ENCODE peak calls at places on chromosomes 3 and 15, in four cellular contexts. W, V, A and O are unnamed samples.

GRCh38 chr3:191959876-191960418 is 499.0 kb downstream of the PYDC2 start:
- DNase-seq in V (no peak), A (peak; percentile 65), W (no peak), O (no peak)

GRCh38 chr15:80514071-80514780 is 110.0 kb downstream of the ARNT2 start:
- DNase-seq in A (no peak), V (no peak), W (no peak), O (no peak)

GRCh38 chr3:171457263-171458055 is 2.7 kb downstream of the TNIK start:
- DNase-seq in A (peak; percentile 34), W (no peak), V (no peak), O (no peak)

GRCh38 chr3:138444104-138444503 is 9.7 kb downstream of the ESYT3 start:
- DNase-seq in A (no peak), W (no peak), V (no peak), O (no peak)

GRCh38 chr3:107740992-107741896 is 218.5 kb downstream of the BBX start:
- DNase-seq in A (no peak), W (no peak), V (no peak), O (no peak)

GRCh38 chr15:101615414-101615985 is 36.7 kb downstream of the TM2D3 start:
- DNase-seq in A (no peak), V (no peak), W (peak; percentile 45), O (peak; percentile 71)

GRCh38 chr3:138062626-138063025 is 52.7 kb downstream of the CLDN18 start:
- DNase-seq in V (no peak), A (no peak), W (no peak), O (no peak)

GRCh38 chr3:104367000-104367399 is 999.7 kb upstream of the ALCAM start:
- DNase-seq in V (no peak), W (no peak), A (no peak), O (no peak)

GRCh38 chr15:71485094-71485693 is 325.2 kb upstream of the NR2E3 start:
- DNase-seq in A (no peak), W (no peak), V (no peak), O (no peak)

GRCh38 chr3:5278666-5279065 is 91.2 kb downstream of the EDEM1 start:
- DNase-seq in A (no peak), V (no peak), W (no peak), O (no peak)

GRCh38 chr3:74360406-74360805 is 254.1 kb downstream of the CNTN3 start:
- DNase-seq in V (no peak), A (no peak), W (no peak), O (no peak)

GRCh38 chr15:70200003-70200410 is 102.3 kb upstream of the TLE3 start:
- DNase-seq in W (no peak), V (no peak), A (no peak), O (no peak)

GRCh38 chr3:130345487-130346079 is at the start of gene COL6A5:
- DNase-seq in W (no peak), V (no peak), A (no peak), O (peak; percentile 42)

GRCh38 chr15:26628879-26629529 is 143.9 kb downstream of the GABRB3 start:
- DNase-seq in W (peak; percentile 68), A (no peak), V (no peak), O (peak; percentile 73)

GRCh38 chr3:139906441-139906840 is 28.5 kb upstream of the CLSTN2 start:
- DNase-seq in V (no peak), W (no peak), A (peak; percentile 90), O (no peak)

GRCh38 chr3:149964296-149964695 is 6.4 kb downstream of the PFN2 start:
- DNase-seq in W (no peak), A (no peak), V (no peak), O (no peak)

GRCh38 chr15:31483053-31483923 is 156.7 kb downstream of the KLF13 start:
- DNase-seq in W (no peak), V (peak; percentile 43), A (no peak), O (no peak)

GRCh38 chr3:197372076-197372661 is 73.8 kb upstream of the DLG1 start:
- DNase-seq in W (no peak), A (peak; percentile 55), V (no peak), O (no peak)